ENCODE peak calls at places on chromosomes 11 and 22, in four cellular contexts. W, U, E and I are unnamed samples. For H3K4me1, the result is how much of the 10 kb centered on the place peaks cover.

GRCh38 chr11:79313513-79313912 is 127.3 kb downstream of the TENM4 start:
- DNase-seq in W (no peak), U (no peak), E (no peak), I (no peak)

GRCh38 chr22:42343136-42343484 is 72.7 kb upstream of the TCF20 start:
- DNase-seq in W (no peak), U (no peak), E (no peak), I (no peak)

GRCh38 chr22:36323182-36323854 is 64.4 kb downstream of the MYH9 start:
- DNase-seq in W (no peak), U (no peak), E (peak), I (peak)

GRCh38 chr11:41950470-41951143 is 491.2 kb upstream of the LRRC4C start:
- DNase-seq in W (no peak), U (no peak), E (no peak), I (no peak)

GRCh38 chr11:34327804-34328631 is 29.8 kb downstream of the ABTB2 start:
- DNase-seq in W (no peak), U (no peak), E (peak), I (no peak)

GRCh38 chr11:10762185-10762584 is 11.1 kb downstream of the CTR9 start:
- DNase-seq in W (no peak), U (no peak), E (no peak), I (no peak)

GRCh38 chr11:132122701-132123100 is 752.3 kb downstream of the NTM start:
- DNase-seq in W (no peak), U (no peak), E (no peak), I (no peak)

GRCh38 chr11:87437844-87438223 is 400.1 kb downstream of the TMEM135 start:
- DNase-seq in W (no peak), U (no peak), E (no peak), I (no peak)

GRCh38 chr22:38696606-38697005 is 4.1 kb downstream of the JOSD1 start:
- DNase-seq in W (no peak), U (peak), E (no peak), I (no peak)

GRCh38 chr11:61888043-61888442 is 3.3 kb downstream of the FADS3 start:
- DNase-seq in W (no peak), U (no peak), E (peak), I (peak)

GRCh38 chr22:20567371-20567847 is 60.0 kb downstream of the MED15 start:
- DNase-seq in W (no peak), U (no peak), E (no peak), I (no peak)

GRCh38 chr22:19812910-19813309 is 41.8 kb downstream of the GNB1L start:
- DNase-seq in W (no peak), U (no peak), E (no peak), I (no peak)

GRCh38 chr11:106187860-106188456 is 110.5 kb downstream of the AASDHPPT start:
- DNase-seq in W (no peak), U (no peak), E (no peak), I (no peak)

GRCh38 chr11:12393691-12394090 is 16.3 kb downstream of the PARVA start:
- DNase-seq in W (no peak), U (no peak), E (no peak), I (no peak)

GRCh38 chr11:120527111-120527748 is 15.7 kb downstream of the GRIK4 start:
- DNase-seq in W (peak), U (no peak), E (no peak), I (no peak)

GRCh38 chr11:121391914-121392313 is 60.2 kb upstream of the SORL1 start:
- DNase-seq in W (no peak), U (no peak), E (no peak), I (no peak)

GRCh38 chr11:130894322-130895025 is 21.8 kb downstream of the SNX19 start:
- DNase-seq in W (peak), U (peak), E (peak), I (peak)

GRCh38 chr11:57763568-57763967 is 2.0 kb downstream of the CTNND1 start:
- DNase-seq in W (no peak), U (no peak), E (no peak), I (no peak)

GRCh38 chr11:44000731-44001130 is 47.0 kb upstream of the ACCSL start:
- DNase-seq in W (no peak), U (no peak), E (no peak), I (no peak)

GRCh38 chr11:10909141-10909883 is 51.5 kb upstream of the ZBED5 start:
- DNase-seq in W (no peak), U (no peak), E (no peak), I (no peak)

GRCh38 chr11:66849501-66850234 is 6.4 kb downstream of the RCE1 start:
- DNase-seq in W (no peak), U (peak), E (no peak), I (peak)
- H3K4me1 ChIP-seq in W (under half), U (under half), E (under half), I (under half)

GRCh38 chr22:49964136-49964492 is 3.5 kb downstream of the PIM3 start:
- DNase-seq in W (no peak), U (peak), E (no peak), I (no peak)
- H3K4me1 ChIP-seq in W (under half), U (under half), E (half or more), I (under half)

GRCh38 chr11:64869571-64870175 is 8.7 kb downstream of the EHD1 start:
- DNase-seq in W (no peak), U (no peak), E (no peak), I (no peak)
- H3K4me1 ChIP-seq in W (under half), U (half or more), E (half or more), I (under half)

DNA sequence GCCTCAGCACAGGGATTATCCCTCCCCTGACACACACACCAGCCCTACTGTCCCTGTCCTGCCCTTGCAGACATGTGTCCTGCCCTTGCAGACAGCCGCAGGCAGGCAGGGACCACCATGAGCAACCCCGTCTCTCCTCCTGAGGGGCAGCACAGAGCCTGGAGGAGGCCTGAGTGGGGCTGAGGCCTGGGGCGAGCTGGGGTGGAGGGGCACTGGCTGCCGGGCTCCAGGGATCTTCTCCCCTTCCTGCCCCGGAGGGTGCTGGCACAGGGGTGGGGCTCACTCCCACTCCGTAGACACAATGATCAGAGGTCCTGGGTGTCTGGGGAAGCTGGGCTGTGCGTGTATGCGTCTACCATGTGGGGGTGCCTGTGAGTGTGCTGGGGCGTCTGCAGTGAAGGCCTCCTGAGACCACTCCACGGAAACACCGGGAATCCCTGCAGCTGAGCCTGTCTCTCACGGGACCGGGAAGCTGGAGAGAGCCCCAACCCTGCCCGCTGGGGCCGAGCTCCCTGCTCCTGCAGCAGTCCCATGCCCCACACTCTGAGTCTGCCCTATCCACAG is 549 bp downstream of the TSPAN32 start:
- DNase-seq in W (no peak), U (no peak), E (peak), I (peak)
- H3K4me1 ChIP-seq in W (under half), U (half or more), E (under half), I (under half)